ENCODE peak calls at places on chromosomes 11 and 22, in six cellular contexts. P is stimulated activated CD4-positive, alpha-beta T cell treated with anti-CD3 and anti-CD28 coated beads, Interleukin-2, amount 100 ng/mL, for 48 hours; T is lower leg skin; J is brain microvascular endothelial cell; L is AG09319; O is activated CD4-positive, alpha-beta T cell treated with anti-CD3 and anti-CD28 coated beads, Interleukin-2, amount 10 ng/mL, durations not matched to agents 7 days and 5 days. I is an unnamed sample.

GRCh38 chr11:74935285-74935684 is 13.6 kb downstream of the XRRA1 start:
- DNase-seq in O (no peak), J (no peak), P (no peak), L (no peak), T (no peak), I (no peak)

GRCh38 chr11:61472282-61472681 is 36.3 kb upstream of the LRRC10B start:
- DNase-seq in J (no peak), L (no peak), O (no peak), P (no peak), T (peak; percentile 68), I (no peak)

GRCh38 chr22:21832291-21833290 is 34.9 kb downstream of the MAPK1 start:
- DNase-seq in P (no peak), J (no peak), T (no peak), O (no peak), L (no peak), I (no peak)

GRCh38 chr22:31537019-31537535 is 40.7 kb downstream of the SFI1 start:
- DNase-seq in J (no peak), O (peak; percentile 16), P (peak; percentile 27), L (no peak), T (no peak), I (no peak)

GRCh38 chr11:134696455-134696854 is 284.4 kb upstream of the B3GAT1 start:
- DNase-seq in T (no peak), L (no peak), P (no peak), O (no peak), J (no peak), I (no peak)

GRCh38 chr22:24284747-24285203 is 14.1 kb downstream of the SPECC1L start:
- DNase-seq in T (no peak), P (no peak), O (no peak), L (no peak), J (peak; percentile 45), I (no peak)

GRCh38 chr11:59426361-59427067 is at the start of gene OR5A2:
- DNase-seq in J (no peak), O (no peak), P (no peak), L (no peak), T (no peak), I (peak; percentile 38)

GRCh38 chr11:55847453-55847852 is 8.9 kb downstream of the OR5D16 start:
- DNase-seq in L (no peak), T (no peak), O (no peak), J (no peak), P (no peak), I (no peak)

GRCh38 chr11:130209128-130209932 is 49.7 kb downstream of the ST14 start:
- DNase-seq in P (no peak), J (no peak), O (no peak), L (no peak), T (no peak), I (peak; percentile 25)

GRCh38 chr22:44261861-44262595 is 50.7 kb downstream of the SHISAL1 start:
- DNase-seq in J (no peak), L (peak; percentile 4), O (no peak), P (no peak), T (no peak), I (peak; percentile 23)

GRCh38 chr11:2752204-2752772 is 52.5 kb upstream of the KCNQ1OT1 start:
- DNase-seq in L (no peak), J (peak; percentile 7), O (no peak), T (no peak), P (no peak), I (no peak)

GRCh38 chr11:15837901-15838489 is 518.4 kb downstream of the SOX6 start:
- DNase-seq in L (no peak), P (no peak), O (no peak), T (no peak), J (no peak), I (no peak)

GRCh38 chr22:27686534-27686933 is 115.0 kb downstream of the MN1 start:
- DNase-seq in T (peak; percentile 23), P (no peak), J (peak; percentile 95), O (no peak), L (peak; percentile 54), I (no peak)

GRCh38 chr22:17159504-17159951 is 451 bp upstream of the HDHD5 start:
- DNase-seq in P (peak; percentile 68), T (peak; percentile 36), L (no peak), J (peak; percentile 20), O (peak; percentile 40), I (no peak)